ENCODE peak calls at places on chromosome 13, in six cellular contexts. T is GM12892, A is transverse colon, U is endothelial cell of umbilical vein, N is stomach, G is breast epithelium. D is an unnamed sample.

GRCh38 chr13:24931450-24932217 is 164.3 kb upstream of the PABPC3 start:
- DNase-seq in T (no peak), A (no peak), U (no peak), N (no peak), G (no peak), D (no peak)

GRCh38 chr13:92463134-92463533 is 763.5 kb upstream of the GPC6 start:
- DNase-seq in T (no peak), A (peak), U (no peak), N (no peak), G (no peak), D (no peak)

GRCh38 chr13:76816394-76816793 is 69.8 kb downstream of the KCTD12 start:
- DNase-seq in T (peak), A (no peak), U (no peak), N (no peak), G (no peak), D (no peak)

GRCh38 chr13:113582841-113583631 is 1.5 kb upstream of the TFDP1 start:
- DNase-seq in T (no peak), A (peak), U (no peak), N (peak), G (no peak), D (peak)

GRCh38 chr13:113089693-113090414 is 15.7 kb upstream of the F7 start:
- DNase-seq in T (no peak), A (no peak), U (no peak), N (no peak), G (no peak), D (peak)

GRCh38 chr13:35695411-35695810 is 218.9 kb upstream of the MAB21L1 start:
- DNase-seq in T (no peak), A (no peak), U (no peak), N (no peak), G (no peak), D (no peak)

GRCh38 chr13:20567881-20568528 is 1.0 kb downstream of the IFT88 start:
- DNase-seq in T (no peak), A (no peak), U (peak), N (no peak), G (no peak), D (no peak)

GRCh38 chr13:64884976-64885375 is 2345.2 kb downstream of the PCDH9 start:
- DNase-seq in T (no peak), A (no peak), U (no peak), N (no peak), G (no peak), D (no peak)

GRCh38 chr13:113970810-113971470 is 2.9 kb downstream of the C13orf46 start:
- DNase-seq in T (no peak), A (peak), U (no peak), N (peak), G (peak), D (peak)

GRCh38 chr13:78736142-78736541 is 77.2 kb upstream of the OBI1 start:
- DNase-seq in T (no peak), A (no peak), U (no peak), N (no peak), G (no peak), D (no peak)

GRCh38 chr13:100728201-100728600 is 53.6 kb upstream of the TMTC4 start:
- DNase-seq in T (no peak), A (no peak), U (no peak), N (no peak), G (no peak), D (no peak)

DNA sequence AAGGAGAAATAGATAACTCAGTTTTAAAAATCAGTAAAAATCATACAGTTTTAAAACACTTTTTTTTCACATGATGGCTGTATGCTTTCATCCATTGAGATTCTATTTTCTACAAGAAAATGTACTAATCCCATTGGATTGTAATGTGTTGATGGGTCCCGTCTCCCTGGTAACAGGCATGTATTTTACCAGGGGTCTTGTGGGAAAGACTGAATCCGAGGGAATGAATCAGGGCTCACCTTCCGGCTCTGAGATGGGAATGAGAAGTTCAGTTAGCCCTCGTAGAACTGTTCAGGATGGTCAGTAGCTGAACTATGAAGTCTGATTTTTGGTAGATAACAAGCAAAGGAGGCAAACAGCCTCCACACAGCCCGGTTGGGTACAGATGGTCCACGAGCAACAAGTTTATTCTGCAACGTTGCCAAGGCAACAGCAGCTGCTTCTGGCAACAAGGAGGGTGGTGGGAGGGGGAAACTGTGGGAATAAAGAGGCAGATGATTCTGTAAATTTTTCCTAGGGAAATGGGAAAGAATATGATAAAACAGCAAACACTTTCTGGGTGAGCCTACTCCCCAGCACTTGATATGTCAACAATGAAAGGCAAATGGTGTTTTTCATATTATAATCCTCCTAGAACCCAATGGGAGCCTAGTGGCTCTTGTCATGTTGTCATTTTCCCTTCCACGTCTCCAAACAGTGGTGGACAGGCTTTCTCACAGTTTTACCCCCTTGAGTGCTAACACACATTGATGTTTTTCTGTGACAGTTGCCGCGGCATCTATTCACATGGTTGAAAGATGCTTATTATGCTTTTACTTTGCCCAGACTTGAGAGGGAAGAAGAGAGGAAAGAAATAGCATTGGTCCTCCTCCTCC is 12.4 kb upstream of the SIAH3 start:
- DNase-seq in T (no peak), A (no peak), U (no peak), N (no peak), G (no peak), D (no peak)
- TF ChIP-seq POLR2AphosphoS5 in T (no peak), A (no peak), U (no peak), N (no peak), G (no peak), D (no peak)

GRCh38 chr13:45167611-45168554 is 33.0 kb downstream of the KCTD4 start:
- DNase-seq in T (no peak), A (peak), U (no peak), N (peak), G (peak), D (no peak)
- TF ChIP-seq POLR2AphosphoS5 in T (no peak), A (no peak), U (no peak), N (peak), G (no peak), D (no peak)

DNA sequence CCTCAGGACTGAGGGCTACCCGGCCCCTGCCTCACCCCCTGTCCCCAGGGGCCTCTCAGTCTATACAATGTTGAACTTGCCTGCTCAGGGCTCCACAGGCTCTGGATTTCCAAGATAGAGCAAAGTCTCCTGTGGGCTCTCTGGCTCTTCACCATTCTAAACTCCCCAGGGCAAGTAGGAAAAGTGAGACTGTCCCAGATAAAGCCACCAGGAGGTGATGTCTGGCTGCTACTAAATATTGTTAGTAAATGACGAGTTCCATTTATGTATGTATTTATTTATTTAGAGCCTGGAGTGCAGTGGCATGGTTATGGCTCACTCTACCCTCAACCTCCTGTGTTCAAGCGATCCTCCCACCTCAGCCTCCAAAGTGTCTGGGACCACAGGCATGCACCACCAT is 73.6 kb upstream of the SIAH3 start:
- DNase-seq in T (no peak), A (no peak), U (peak), N (no peak), G (no peak), D (no peak)
- TF ChIP-seq POLR2AphosphoS5 in T (no peak), A (no peak), U (no peak), N (no peak), G (no peak), D (no peak)

GRCh38 chr13:26508885-26509284 is 48.6 kb upstream of the WASF3 start:
- DNase-seq in T (no peak), A (peak), U (no peak), N (peak), G (no peak), D (no peak)
- TF ChIP-seq POLR2AphosphoS5 in T (no peak), A (no peak), U (no peak), N (peak), G (peak), D (peak)

GRCh38 chr13:48233886-48234488 is 981 bp downstream of the ITM2B start:
- DNase-seq in T (no peak), A (no peak), U (no peak), N (no peak), G (no peak), D (no peak)

GRCh38 chr13:48234652-48235099 is 1.7 kb downstream of the ITM2B start:
- DNase-seq in T (no peak), A (no peak), U (peak), N (no peak), G (no peak), D (no peak)

GRCh38 chr13:48236528-48237353 is 3.7 kb downstream of the ITM2B start:
- DNase-seq in T (no peak), A (no peak), U (peak), N (no peak), G (no peak), D (no peak)

GRCh38 chr13:48235814-48236135 is 2.8 kb downstream of the ITM2B start:
- DNase-seq in T (no peak), A (no peak), U (no peak), N (no peak), G (no peak), D (no peak)

GRCh38 chr13:48235100-48235813 is 2.3 kb downstream of the ITM2B start:
- DNase-seq in T (no peak), A (peak), U (peak), N (peak), G (peak), D (no peak)
- TF ChIP-seq POLR2AphosphoS5 in T (no peak), A (peak), U (no peak), N (peak), G (peak), D (peak)

GRCh38 chr13:31115616-31116015 is 46.1 kb downstream of the HSPH1 start:
- DNase-seq in T (no peak), A (no peak), U (no peak), N (no peak), G (no peak), D (no peak)
- TF ChIP-seq POLR2AphosphoS5 in T (no peak), A (no peak), U (no peak), N (no peak), G (no peak), D (no peak)

DNA sequence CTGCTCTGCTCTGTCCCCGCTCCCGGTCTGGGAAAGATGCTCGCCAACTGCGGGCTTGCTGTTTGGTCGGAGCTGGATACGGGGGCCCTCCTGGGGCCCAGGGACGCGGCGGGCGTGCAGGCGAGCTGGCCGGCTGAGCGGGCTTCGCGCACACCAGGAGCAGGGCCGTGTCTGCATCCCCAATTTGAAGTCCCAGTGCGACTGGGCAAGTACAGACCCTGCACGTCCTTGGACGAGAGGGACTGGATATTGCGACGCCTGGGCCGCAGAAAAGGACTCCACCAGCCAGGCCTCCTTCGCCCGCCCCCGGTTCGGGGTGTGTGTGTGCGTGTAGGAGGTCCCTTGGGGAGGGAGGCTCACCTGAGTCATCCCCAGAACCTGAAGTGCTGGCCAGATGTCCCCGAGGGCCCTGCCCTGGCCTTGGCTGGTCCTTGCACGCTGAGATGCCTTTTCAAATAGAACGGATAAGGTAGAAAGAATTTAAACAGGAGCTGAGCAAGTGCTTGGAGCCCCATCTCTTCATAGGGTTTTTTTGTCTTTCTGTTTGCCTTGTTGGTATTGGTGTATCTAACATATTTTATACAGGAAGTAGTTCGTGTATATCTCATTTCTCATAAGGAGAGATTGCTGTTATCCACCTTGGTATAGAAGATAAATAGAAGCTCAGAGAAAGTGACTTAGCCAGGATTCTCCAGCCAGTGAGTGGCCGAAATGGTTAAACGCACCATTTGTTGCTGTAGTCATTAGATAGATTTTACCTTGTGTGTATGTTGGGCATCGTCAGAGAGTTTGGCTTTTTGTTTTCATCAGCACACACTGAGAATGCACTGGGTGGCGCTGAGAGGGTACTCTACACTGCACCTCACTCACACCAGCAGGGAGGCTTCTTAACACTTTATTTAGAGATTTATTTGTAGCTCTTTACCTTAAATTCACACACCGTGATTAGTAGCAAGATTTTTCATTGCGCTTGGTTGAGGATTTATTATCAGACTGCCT is 1.1 kb downstream of the NAXD start:
- DNase-seq in T (peak), A (peak), U (peak), N (peak), G (peak), D (peak)
- TF ChIP-seq POLR2AphosphoS5 in T (peak), A (peak), U (no peak), N (peak), G (no peak), D (no peak)

DNA sequence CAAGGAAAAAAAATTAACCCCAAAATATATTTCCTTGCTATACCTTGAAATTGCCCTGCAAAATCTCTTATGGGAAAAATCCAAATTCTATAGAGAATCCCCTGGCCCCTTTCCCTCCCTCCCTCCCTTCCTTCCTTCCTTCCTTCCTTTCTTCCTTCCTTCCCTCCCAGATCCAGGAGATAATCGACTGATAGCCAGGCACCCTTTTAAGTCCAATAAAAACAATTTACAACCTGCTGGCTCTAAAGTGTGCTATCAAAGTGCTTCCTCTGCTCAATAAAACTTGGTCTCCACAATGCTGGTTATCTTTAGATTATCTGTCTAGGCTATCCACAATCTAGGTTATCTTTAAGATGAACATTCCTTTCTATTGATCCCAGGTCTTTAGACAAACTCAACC is 83.1 kb upstream of the TUBA3C start:
- DNase-seq in T (no peak), A (no peak), U (no peak), N (no peak), G (no peak), D (no peak)
- TF ChIP-seq POLR2AphosphoS5 in T (no peak), A (no peak), U (no peak), N (no peak), G (no peak), D (no peak)

GRCh38 chr13:52925775-52926285 is 77.4 kb upstream of the PCDH8 start:
- DNase-seq in T (no peak), A (no peak), U (no peak), N (no peak), G (peak), D (no peak)

GRCh38 chr13:52925221-52925620 is 76.8 kb upstream of the PCDH8 start:
- DNase-seq in T (no peak), A (no peak), U (no peak), N (no peak), G (peak), D (no peak)

GRCh38 chr13:52924241-52925148 is 76.1 kb upstream of the PCDH8 start:
- DNase-seq in T (no peak), A (no peak), U (no peak), N (no peak), G (no peak), D (no peak)

GRCh38 chr13:52921194-52921593 is 72.8 kb upstream of the PCDH8 start:
- DNase-seq in T (no peak), A (no peak), U (no peak), N (no peak), G (no peak), D (no peak)

GRCh38 chr13:52922961-52923360 is 74.5 kb upstream of the PCDH8 start:
- DNase-seq in T (no peak), A (no peak), U (no peak), N (no peak), G (no peak), D (no peak)
- TF ChIP-seq POLR2AphosphoS5 in T (no peak), A (no peak), U (no peak), N (no peak), G (no peak), D (no peak)

DNA sequence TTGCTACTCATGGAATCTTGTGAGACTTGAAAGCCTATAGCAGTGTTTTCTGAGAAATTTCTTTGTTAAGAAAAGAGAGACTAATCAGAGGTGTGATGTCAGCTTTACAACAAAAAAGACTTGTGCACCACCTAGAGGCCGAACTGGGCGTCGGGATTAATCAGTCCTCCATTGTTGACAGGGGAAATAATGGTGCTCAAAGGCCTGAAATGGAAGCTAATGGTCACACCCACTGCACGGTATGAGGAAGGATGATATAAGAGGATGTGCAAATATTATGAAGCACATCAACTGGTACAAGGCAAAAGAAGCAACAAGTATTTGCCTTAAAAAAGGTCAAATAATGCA is 480.2 kb upstream of the MIR17HG start:
- DNase-seq in T (no peak), A (peak), U (peak), N (peak), G (peak), D (no peak)
- TF ChIP-seq POLR2AphosphoS5 in T (no peak), A (no peak), U (no peak), N (no peak), G (no peak), D (no peak)